ENCODE peak calls at places on chromosome 15, in seven cellular contexts. D is fibroblast of lung; F is CD4-positive, CD25-positive, alpha-beta regulatory T cell; E is CD8-positive, alpha-beta memory T cell; I is ascending aorta; P is sigmoid colon; Y is MM.1S. R is an unnamed sample.

GRCh38 chr15:62739082-62739481 is 303.5 kb upstream of the TPM1 start:
- DNase-seq in D (peak; percentile 13), F (no peak), E (no peak), I (no peak), P (no peak), Y (no peak), R (no peak)

GRCh38 chr15:81752149-81752942 is 293.5 kb downstream of the MEX3B start:
- DNase-seq in D (peak; percentile 63), F (no peak), E (no peak), I (no peak), P (peak; percentile 76), Y (peak; percentile 89), R (peak; percentile 78)

GRCh38 chr15:99100245-99101173 is 4.4 kb upstream of the SYNM start:
- DNase-seq in D (peak; percentile 69), F (peak; percentile 38), E (peak; percentile 57), I (no peak), P (peak; percentile 94), Y (peak; percentile 67), R (no peak)

GRCh38 chr15:53559364-53560253 is 199.9 kb downstream of the WDR72 start:
- DNase-seq in D (no peak), F (no peak), E (no peak), I (no peak), P (no peak), Y (no peak), R (no peak)

GRCh38 chr15:83268147-83268546 is 16.3 kb downstream of the BNC1 start:
- DNase-seq in D (no peak), F (no peak), E (no peak), I (no peak), P (no peak), Y (no peak), R (no peak)

GRCh38 chr15:35874260-35874905 is 328.4 kb upstream of the DPH6 start:
- DNase-seq in D (peak; percentile 81), F (no peak), E (no peak), I (no peak), P (no peak), Y (no peak), R (no peak)

GRCh38 chr15:37140531-37141053 is 40.2 kb upstream of the MEIS2 start:
- DNase-seq in D (peak; percentile 32), F (no peak), E (no peak), I (no peak), P (no peak), Y (no peak), R (no peak)

GRCh38 chr15:77419050-77419835 is 661 bp downstream of the PEAK1 start:
- DNase-seq in D (peak; percentile 6), F (peak; percentile 32), E (peak; percentile 58), I (no peak), P (peak; percentile 70), Y (peak; percentile 34), R (peak; percentile 19)

GRCh38 chr15:88647362-88648105 is 8.7 kb downstream of the ISG20 start:
- DNase-seq in D (no peak), F (no peak), E (no peak), I (peak; percentile 7), P (peak; percentile 37), Y (no peak), R (peak; percentile 38)

GRCh38 chr15:71735013-71735757 is 75.2 kb upstream of the NR2E3 start:
- DNase-seq in D (no peak), F (no peak), E (no peak), I (no peak), P (no peak), Y (no peak), R (no peak)

GRCh38 chr15:73573572-73573971 is 59.6 kb downstream of the NPTN start:
- DNase-seq in D (peak; percentile 94), F (no peak), E (no peak), I (no peak), P (peak; percentile 90), Y (no peak), R (no peak)

GRCh38 chr15:52427804-52428203 is 100.9 kb downstream of the MYO5A start:
- DNase-seq in D (peak; percentile 67), F (no peak), E (no peak), I (no peak), P (no peak), Y (no peak), R (no peak)

GRCh38 chr15:81419304-81419943 is 45.4 kb upstream of the TMC3 start:
- DNase-seq in D (peak; percentile 85), F (no peak), E (no peak), I (no peak), P (no peak), Y (no peak), R (no peak)

GRCh38 chr15:101024111-101024695 is 105.0 kb downstream of the LRRK1 start:
- DNase-seq in D (peak; percentile 94), F (no peak), E (no peak), I (no peak), P (peak; percentile 78), Y (no peak), R (no peak)

GRCh38 chr15:42650208-42651066 is 75.0 kb downstream of the STARD9 start:
- DNase-seq in D (peak; percentile 85), F (peak; percentile 85), E (peak; percentile 64), I (no peak), P (peak; percentile 77), Y (peak; percentile 83), R (peak; percentile 31)

GRCh38 chr15:43775411-43775965 is 1.3 kb downstream of the ELL3 start:
- DNase-seq in D (peak; percentile 30), F (no peak), E (no peak), I (no peak), P (no peak), Y (no peak), R (peak; percentile 65)

GRCh38 chr15:58589047-58589446 is 157.3 kb downstream of the LIPC start:
- DNase-seq in D (no peak), F (no peak), E (no peak), I (no peak), P (no peak), Y (no peak), R (no peak)

GRCh38 chr15:83462026-83462425 is 14.9 kb downstream of the SH3GL3 start:
- DNase-seq in D (no peak), F (no peak), E (no peak), I (no peak), P (no peak), Y (no peak), R (no peak)

GRCh38 chr15:32668942-32669341 is 27.4 kb downstream of the SCG5 start:
- DNase-seq in D (no peak), F (no peak), E (no peak), I (no peak), P (no peak), Y (no peak), R (no peak)

GRCh38 chr15:25415217-25415616 is 23.6 kb downstream of the UBE3A start:
- DNase-seq in D (no peak), F (no peak), E (no peak), I (no peak), P (no peak), Y (no peak), R (no peak)

GRCh38 chr15:92393287-92393993 is at the start of gene ST8SIA2:
- DNase-seq in D (peak; percentile 3), F (peak; percentile 3), E (no peak), I (no peak), P (no peak), Y (peak; percentile 88), R (no peak)

GRCh38 chr15:85623648-85624047 is 171.1 kb downstream of the KLHL25 start:
- DNase-seq in D (peak; percentile 44), F (no peak), E (no peak), I (no peak), P (no peak), Y (no peak), R (no peak)
- H3K4me3 ChIP-seq in D (no peak overlapping the region), F (peak overlapping the region; percentile 65), E (no peak overlapping the region), I (peak overlapping the region; percentile 58), P (no peak overlapping the region), Y (no peak overlapping the region), R (peak overlapping the region; percentile 55)

GRCh38 chr15:66564136-66565041 is 1.4 kb downstream of the LCTL start:
- DNase-seq in D (no peak), F (no peak), E (no peak), I (no peak), P (no peak), Y (no peak), R (no peak)

GRCh38 chr15:66563566-66564110 is 2.2 kb downstream of the LCTL start:
- DNase-seq in D (no peak), F (no peak), E (no peak), I (no peak), P (no peak), Y (no peak), R (no peak)

GRCh38 chr15:66566963-66567531 is 1.2 kb upstream of the LCTL start:
- DNase-seq in D (peak; percentile 73), F (peak; percentile 66), E (peak; percentile 64), I (no peak), P (no peak), Y (peak; percentile 59), R (no peak)

GRCh38 chr15:66565141-66565595 is 630 bp downstream of the LCTL start:
- DNase-seq in D (no peak), F (no peak), E (no peak), I (no peak), P (no peak), Y (no peak), R (no peak)

GRCh38 chr15:66565731-66566130 is at the start of gene LCTL:
- DNase-seq in D (peak; percentile 46), F (no peak), E (no peak), I (no peak), P (no peak), Y (peak; percentile 33), R (no peak)
- H3K27ac ChIP-seq in D (no peak within 1 kb of the TSS), F (no peak within 1 kb of the TSS), E (no peak within 1 kb of the TSS), I (no peak within 1 kb of the TSS), P (no peak within 1 kb of the TSS), Y (no peak within 1 kb of the TSS), R (no peak within 1 kb of the TSS)

GRCh38 chr15:67194171-67195114 is 60.0 kb downstream of the AAGAB start:
- DNase-seq in D (no peak), F (no peak), E (no peak), I (no peak), P (no peak), Y (no peak), R (no peak)

GRCh38 chr15:67190326-67190725 is 64.1 kb downstream of the AAGAB start:
- DNase-seq in D (no peak), F (no peak), E (no peak), I (no peak), P (no peak), Y (no peak), R (no peak)

GRCh38 chr15:67193223-67194009 is 61.0 kb downstream of the AAGAB start:
- DNase-seq in D (peak; percentile 56), F (no peak), E (no peak), I (no peak), P (peak; percentile 79), Y (no peak), R (no peak)

GRCh38 chr15:67190813-67191212 is 63.6 kb downstream of the AAGAB start:
- DNase-seq in D (no peak), F (no peak), E (no peak), I (no peak), P (no peak), Y (no peak), R (no peak)

DNA sequence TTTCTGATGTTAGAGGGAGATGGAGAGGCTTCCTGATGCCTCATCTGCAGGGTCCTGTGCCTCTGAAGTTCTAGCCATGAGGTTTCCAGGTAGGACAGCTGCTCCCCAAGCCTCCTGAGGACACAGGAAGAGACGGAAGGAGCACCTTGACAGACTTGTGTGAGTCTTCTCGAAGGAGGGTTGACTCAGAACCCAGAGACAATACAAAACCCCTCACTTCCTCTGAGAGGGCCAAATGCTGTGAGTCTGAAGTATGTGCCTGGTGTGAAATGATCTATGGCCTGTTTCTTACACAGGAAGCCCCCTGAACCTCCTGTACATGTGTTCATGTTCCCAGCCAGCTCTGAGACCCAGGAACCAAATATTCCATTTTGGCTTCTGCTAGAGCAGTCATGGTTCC is 62.3 kb downstream of the AAGAB start:
- DNase-seq in D (no peak), F (no peak), E (no peak), I (no peak), P (no peak), Y (no peak), R (no peak)
- H3K4me1 ChIP-seq in D (peaks cover 30% of the 10 kb centered on the region), F (no peaks in the 10 kb centered on the region), E (no peaks in the 10 kb centered on the region), I (peaks cover 18% of the 10 kb centered on the region), P (peaks cover 60% of the 10 kb centered on the region), Y (no peaks in the 10 kb centered on the region), R (no peaks in the 10 kb centered on the region)

GRCh38 chr15:50876989-50877360 is 31.5 kb upstream of the AP4E1 start:
- DNase-seq in D (peak; percentile 89), F (peak; percentile 81), E (peak; percentile 68), I (peak; percentile 20), P (peak; percentile 86), Y (peak; percentile 76), R (peak; percentile 78)
- H3K4me3 ChIP-seq in D (peak overlapping the region; percentile 74), F (peak overlapping the region; percentile 96), E (peak overlapping the region; percentile 23), I (peak overlapping the region; percentile 41), P (peak overlapping the region; percentile 33), Y (peak overlapping the region; percentile 65), R (peak overlapping the region; percentile 33)

R was measured in breast epithelium.